ENCODE peak calls at places on chromosomes 3 and 15, in seven cellular contexts. C is K562, T is IMR-90, S is Peyer's patch, W is neural progenitor cell, G is uterus, A is OCI-LY7. I is an unnamed sample.

GRCh38 chr15:99708563-99708962 is 24.7 kb downstream of the LYSMD4 start:
- DNase-seq in S (peak; percentile 75), T (peak; percentile 91), W (no peak), A (no peak), C (peak; percentile 58), G (peak; percentile 84), I (no peak)

GRCh38 chr15:49673861-49674260 is 53.0 kb downstream of the DTWD1 start:
- DNase-seq in A (no peak), C (no peak), S (no peak), G (no peak), W (no peak), T (no peak), I (no peak)

GRCh38 chr15:43939070-43939469 is 112.3 kb downstream of the WDR76 start:
- DNase-seq in T (peak; percentile 33), S (no peak), G (no peak), C (no peak), W (no peak), A (peak; percentile 13), I (no peak)

GRCh38 chr3:45942051-45942825 is 1.0 kb upstream of the CXCR6 start:
- DNase-seq in A (no peak), C (no peak), W (no peak), G (no peak), T (no peak), S (no peak), I (no peak)

GRCh38 chr3:194312743-194313281 is 38.3 kb downstream of the CPN2 start:
- DNase-seq in T (peak; percentile 49), W (peak; percentile 55), C (peak; percentile 69), A (no peak), G (peak; percentile 97), S (no peak), I (no peak)

GRCh38 chr15:77494073-77494472 is 73.4 kb downstream of the HMG20A start:
- DNase-seq in W (no peak), T (no peak), A (no peak), S (no peak), C (no peak), G (no peak), I (no peak)

GRCh38 chr3:109339714-109340648 is 2.6 kb upstream of the DPPA4 start:
- DNase-seq in S (no peak), A (no peak), T (no peak), W (no peak), G (no peak), C (no peak), I (no peak)

GRCh38 chr3:169984287-169984686 is 17.7 kb downstream of the SEC62 start:
- DNase-seq in G (no peak), S (no peak), T (no peak), C (no peak), W (no peak), A (no peak), I (no peak)

GRCh38 chr3:19595884-19596283 is 338.1 kb downstream of the EFHB start:
- DNase-seq in C (no peak), W (no peak), S (no peak), G (no peak), T (no peak), A (no peak), I (no peak)

GRCh38 chr15:90618330-90619136 is 88.8 kb downstream of the CRTC3 start:
- DNase-seq in C (no peak), T (peak; percentile 17), W (no peak), S (no peak), G (no peak), A (no peak), I (no peak)

GRCh38 chr3:107987036-107987557 is 103.7 kb downstream of the CD47 start:
- DNase-seq in G (peak; percentile 94), W (no peak), A (no peak), C (no peak), S (no peak), T (peak; percentile 98), I (no peak)

GRCh38 chr3:182105875-182106274 is 394.1 kb downstream of the SOX2 start:
- DNase-seq in G (no peak), A (no peak), W (no peak), C (no peak), T (no peak), S (no peak), I (no peak)

GRCh38 chr3:158379517-158379916 is 191.5 kb upstream of the MLF1 start:
- DNase-seq in A (no peak), S (no peak), W (no peak), T (no peak), C (peak; percentile 19), G (no peak), I (no peak)

GRCh38 chr15:69578252-69578651 is 125.6 kb downstream of the RPLP1 start:
- DNase-seq in G (no peak), W (no peak), T (no peak), C (no peak), S (peak; percentile 43), A (no peak), I (no peak)

GRCh38 chr3:146781059-146781458 is 175.9 kb upstream of the PLSCR5 start:
- DNase-seq in G (no peak), T (no peak), A (no peak), S (no peak), W (peak; percentile 51), C (no peak), I (no peak)

GRCh38 chr3:57545636-57546268 is 1.6 kb upstream of the DNAH12 start:
- DNase-seq in W (peak; percentile 4), T (no peak), G (no peak), C (no peak), A (no peak), S (no peak), I (no peak)

GRCh38 chr15:99016680-99017321 is 9.2 kb upstream of the PGPEP1L start:
- DNase-seq in C (no peak), A (no peak), W (no peak), G (no peak), T (peak; percentile 66), S (no peak), I (no peak)

GRCh38 chr3:142609136-142609535 is 12.9 kb downstream of the PLS1 start:
- DNase-seq in T (no peak), C (no peak), W (no peak), S (no peak), A (no peak), G (no peak), I (no peak)

GRCh38 chr3:12303532-12303931 is 14.7 kb downstream of the PPARG start:
- DNase-seq in T (peak; percentile 98), S (no peak), C (no peak), A (no peak), W (no peak), G (no peak), I (no peak)

GRCh38 chr3:83065861-83066260 is 1304.4 kb upstream of the GBE1 start:
- DNase-seq in A (no peak), W (no peak), G (no peak), S (no peak), T (no peak), C (no peak), I (no peak)

GRCh38 chr3:100003609-100004503 is 110.4 kb downstream of the FILIP1L start:
- DNase-seq in C (no peak), S (no peak), A (no peak), T (no peak), G (no peak), W (no peak), I (no peak)

GRCh38 chr3:27659279-27660021 is 62.7 kb downstream of the EOMES start:
- DNase-seq in S (peak; percentile 67), G (peak; percentile 33), C (peak; percentile 42), T (peak; percentile 47), W (peak; percentile 68), A (peak; percentile 44), I (peak; percentile 37)

GRCh38 chr3:50627407-50628051 is 10.6 kb downstream of the MAPKAPK3 start:
- DNase-seq in G (no peak), T (peak; percentile 69), W (peak; percentile 74), C (peak; percentile 30), S (no peak), A (no peak), I (no peak)
- TF ChIP-seq CTCF in G (no peak), T (peak; percentile 45), W (peak; percentile 59), C (peak; percentile 40), S (no peak), A (peak; percentile 38), I (no peak)

GRCh38 chr3:96331341-96331740 is 483.1 kb upstream of the EPHA6 start:
- DNase-seq in S (no peak), C (no peak), A (no peak), G (no peak), W (no peak), T (no peak), I (no peak)
- TF ChIP-seq CTCF in S (no peak), C (no peak), A (no peak), G (no peak), W (peak; percentile 17), T (no peak), I (no peak)

GRCh38 chr3:188064831-188065493 is 89.0 kb upstream of the LPP start:
- DNase-seq in G (no peak), A (no peak), T (no peak), S (no peak), W (no peak), C (no peak), I (no peak)

GRCh38 chr3:188059346-188059745 is 94.6 kb upstream of the LPP start:
- DNase-seq in S (no peak), A (no peak), W (no peak), T (no peak), G (no peak), C (no peak), I (no peak)

GRCh38 chr3:188058569-188059184 is 95.3 kb upstream of the LPP start:
- DNase-seq in C (no peak), T (no peak), W (no peak), G (no peak), S (no peak), A (no peak), I (no peak)

GRCh38 chr3:188060436-188060835 is 93.5 kb upstream of the LPP start:
- DNase-seq in T (no peak), G (no peak), A (no peak), S (no peak), C (no peak), W (no peak), I (no peak)

GRCh38 chr3:188061133-188061532 is 92.8 kb upstream of the LPP start:
- DNase-seq in A (peak; percentile 75), T (peak; percentile 64), S (no peak), W (no peak), C (peak; percentile 3), G (peak; percentile 48), I (peak; percentile 24)
- TF ChIP-seq CTCF in A (peak; percentile 72), T (peak; percentile 5), S (no peak), W (no peak), C (no peak), G (no peak), I (no peak)

DNA sequence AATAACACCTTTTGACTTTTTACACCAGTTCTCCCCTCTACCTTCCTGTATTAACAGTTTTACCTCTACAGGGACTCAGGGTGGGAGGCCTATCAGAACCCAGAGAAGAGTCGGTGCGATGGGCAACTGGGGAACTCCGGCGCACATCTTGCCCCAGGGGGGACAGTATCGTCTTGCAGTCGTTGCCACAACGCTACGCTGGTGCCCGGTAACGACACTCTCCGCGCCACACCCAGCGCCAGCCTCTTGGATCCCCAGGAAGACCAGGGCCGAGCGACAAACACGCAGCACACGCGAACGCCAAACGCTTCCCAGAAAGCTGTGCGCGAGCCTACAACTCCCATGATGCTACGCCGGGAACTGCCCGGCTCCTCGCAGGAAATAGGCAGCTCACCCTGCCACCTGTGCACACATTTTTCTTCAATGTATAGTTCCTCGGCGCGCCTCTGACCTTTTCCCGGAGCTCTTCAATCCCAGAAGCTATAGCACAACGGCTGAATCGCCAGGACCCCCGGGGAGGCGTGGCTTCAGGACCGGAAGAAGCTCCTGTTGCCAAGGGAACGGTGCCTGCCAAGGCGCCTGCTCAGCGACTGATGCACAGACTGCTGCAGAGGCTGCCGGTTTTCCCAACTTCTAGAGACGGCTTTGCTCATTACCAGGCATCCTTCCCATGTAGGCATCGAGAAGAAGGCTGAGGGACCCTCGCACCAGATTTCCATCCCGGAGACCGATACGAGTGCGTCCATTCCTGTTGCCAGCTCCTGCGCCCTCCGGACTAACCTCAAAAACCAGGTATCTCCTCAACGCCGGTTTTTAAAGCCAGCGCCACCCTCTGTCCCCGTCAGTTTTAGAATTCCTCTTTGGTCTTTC is at the start of gene ARL6:
- DNase-seq in T (peak; percentile 86), C (peak; percentile 78), A (peak; percentile 78), W (peak; percentile 95), S (peak; percentile 88), G (peak; percentile 78), I (peak; percentile 56)
- TF ChIP-seq CTCF in T (no peak), C (no peak), A (no peak), W (peak; percentile 34), S (no peak), G (no peak), I (no peak)